ENCODE peak calls at places on chromosomes 4 and X, in six cellular contexts. R, T, C, B, J and I are unnamed samples.

GRCh38 chrX:75106772-75107171 is 49.3 kb downstream of the ABCB7 start:
- DNase-seq in C (no peak), T (no peak), R (no peak), J (no peak), B (no peak), I (no peak)

GRCh38 chr4:146243141-146243882 is 29.0 kb downstream of the REELD1 start:
- DNase-seq in C (no peak), J (no peak), R (peak; percentile 25), T (peak; percentile 21), B (peak; percentile 45), I (no peak)

GRCh38 chr4:8473198-8473919 is 32.8 kb downstream of the TRMT44 start:
- DNase-seq in C (peak; percentile 17), T (no peak), J (no peak), B (peak; percentile 42), R (no peak), I (no peak)

GRCh38 chr4:144734522-144734921 is 88.6 kb downstream of the HHIP start:
- DNase-seq in T (peak; percentile 57), J (no peak), R (no peak), C (peak; percentile 56), B (peak; percentile 59), I (no peak)

GRCh38 chrX:122546269-122546668 is 637.8 kb upstream of the GRIA3 start:
- DNase-seq in R (no peak), T (no peak), B (no peak), C (no peak), J (no peak), I (no peak)

GRCh38 chr4:70838400-70838971 is 1.2 kb downstream of the GRSF1 start:
- DNase-seq in T (no peak), B (peak; percentile 62), R (no peak), J (no peak), C (peak; percentile 49), I (no peak)

GRCh38 chrX:135432453-135432852 is 10.7 kb downstream of the SMIM10L2A start:
- DNase-seq in R (no peak), B (no peak), C (no peak), J (no peak), T (no peak), I (no peak)

GRCh38 chr4:156977435-156978160 is 6.0 kb upstream of the PDGFC start:
- DNase-seq in J (no peak), B (peak; percentile 94), T (no peak), C (peak; percentile 61), R (no peak), I (no peak)

GRCh38 chrX:101550825-101551767 is 749 bp downstream of the ARMCX1 start:
- DNase-seq in R (peak; percentile 54), J (no peak), T (no peak), C (peak; percentile 61), B (peak; percentile 73), I (peak; percentile 39)

GRCh38 chr4:80370635-80371034 is 35.1 kb downstream of the CFAP299 start:
- DNase-seq in T (no peak), R (no peak), J (no peak), B (no peak), C (no peak), I (no peak)

GRCh38 chrX:66015152-66015827 is 24.6 kb downstream of the VSIG4 start:
- DNase-seq in T (no peak), C (no peak), B (no peak), J (no peak), R (peak; percentile 18), I (no peak)

GRCh38 chr4:5045099-5045498 is 6.2 kb upstream of the STK32B start:
- DNase-seq in B (peak; percentile 10), J (no peak), R (no peak), C (peak; percentile 39), T (no peak), I (peak; percentile 44)

GRCh38 chr4:152063301-152064235 is 302.8 kb upstream of the GATB start:
- DNase-seq in R (no peak), T (peak; percentile 60), C (peak; percentile 8), B (peak; percentile 50), J (no peak), I (peak; percentile 12)

GRCh38 chr4:182904271-182904761 is 12.9 kb downstream of the DCTD start:
- DNase-seq in B (no peak), J (no peak), R (no peak), C (no peak), T (no peak), I (no peak)

GRCh38 chrX:19334945-19335626 is 8.6 kb upstream of the PDHA1 start:
- DNase-seq in R (no peak), B (no peak), J (peak; percentile 40), T (peak; percentile 55), C (no peak), I (peak; percentile 11)

GRCh38 chrX:110218591-110218990 is 99.3 kb downstream of the AMMECR1 start:
- DNase-seq in C (peak; percentile 40), J (no peak), T (no peak), B (peak; percentile 40), R (no peak), I (no peak)

GRCh38 chr4:182808673-182809416 is 108.3 kb downstream of the DCTD start:
- DNase-seq in R (no peak), J (no peak), C (no peak), T (peak; percentile 83), B (peak; percentile 25), I (no peak)

GRCh38 chr4:151921371-151921770 is 160.6 kb upstream of the GATB start:
- DNase-seq in T (peak; percentile 41), J (no peak), B (peak; percentile 59), C (no peak), R (no peak), I (no peak)

GRCh38 chrX:92249125-92249524 is 469.9 kb downstream of the PCDH11X start:
- DNase-seq in C (no peak), R (no peak), J (no peak), B (no peak), T (peak; percentile 18), I (no peak)

GRCh38 chr4:107862658-107863057 is 37.9 kb downstream of the SGMS2 start:
- DNase-seq in B (peak; percentile 55), J (peak; percentile 82), T (peak; percentile 92), C (no peak), R (no peak), I (peak; percentile 66)

GRCh38 chrX:150429577-150429976 is 66.5 kb downstream of the MAMLD1 start:
- DNase-seq in T (peak; percentile 74), B (peak; percentile 73), C (peak; percentile 69), J (no peak), R (no peak), I (no peak)

GRCh38 chr4:79964715-79965345 is 108.2 kb downstream of the ANTXR2 start:
- DNase-seq in J (no peak), R (no peak), C (no peak), T (no peak), B (no peak), I (no peak)

GRCh38 chr4:87053802-87054767 is 119.3 kb downstream of the AFF1 start:
- DNase-seq in T (no peak), C (no peak), R (no peak), J (no peak), B (no peak), I (no peak)

GRCh38 chr4:54571293-54571723 is 86.4 kb upstream of the KIT start:
- DNase-seq in T (no peak), C (no peak), B (no peak), J (no peak), R (no peak), I (no peak)

GRCh38 chr4:133498149-133498548 is 349.1 kb downstream of the PCDH10 start:
- DNase-seq in T (peak; percentile 58), B (no peak), J (no peak), C (no peak), R (no peak), I (no peak)

GRCh38 chr4:139609647-139610046 is 53.6 kb upstream of the SETD7 start:
- DNase-seq in B (peak; percentile 71), T (peak; percentile 42), R (no peak), J (no peak), C (peak; percentile 77), I (no peak)

GRCh38 chr4:1563768-1564485 is 120.2 kb downstream of the FAM53A start:
- DNase-seq in J (no peak), T (no peak), C (no peak), B (no peak), R (no peak), I (no peak)

GRCh38 chr4:145505945-145506344 is 24.3 kb downstream of the SMAD1 start:
- DNase-seq in T (no peak), R (no peak), J (no peak), B (no peak), C (no peak), I (no peak)

DNA sequence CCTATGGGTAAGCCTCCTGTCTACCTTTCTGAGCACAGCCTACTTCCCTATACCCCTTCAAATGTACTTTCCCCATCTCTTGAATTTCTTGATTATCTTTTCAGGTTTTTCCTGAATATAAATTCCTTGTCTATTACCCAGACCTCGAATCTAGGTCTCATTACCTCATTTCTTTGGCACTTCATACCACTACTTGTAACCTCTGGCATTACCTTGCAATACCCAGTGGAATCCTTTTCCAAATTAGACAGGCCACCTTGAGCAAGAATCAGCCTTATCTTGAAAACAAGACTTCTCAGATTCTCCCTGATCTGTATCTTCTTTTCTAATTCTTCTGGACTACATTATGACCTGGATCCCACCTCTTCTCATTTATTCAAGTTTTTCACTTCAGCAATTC is 275.4 kb upstream of the HS3ST1 start:
- DNase-seq in R (no peak), B (no peak), J (no peak), T (no peak), C (no peak), I (no peak)
- H3K9me3 ChIP-seq in R (no peaks in the 10 kb centered on the region), B (no peaks in the 10 kb centered on the region), J (no peaks in the 10 kb centered on the region), T (no peaks in the 10 kb centered on the region), C (no peaks in the 10 kb centered on the region), I (no peaks in the 10 kb centered on the region)

DNA sequence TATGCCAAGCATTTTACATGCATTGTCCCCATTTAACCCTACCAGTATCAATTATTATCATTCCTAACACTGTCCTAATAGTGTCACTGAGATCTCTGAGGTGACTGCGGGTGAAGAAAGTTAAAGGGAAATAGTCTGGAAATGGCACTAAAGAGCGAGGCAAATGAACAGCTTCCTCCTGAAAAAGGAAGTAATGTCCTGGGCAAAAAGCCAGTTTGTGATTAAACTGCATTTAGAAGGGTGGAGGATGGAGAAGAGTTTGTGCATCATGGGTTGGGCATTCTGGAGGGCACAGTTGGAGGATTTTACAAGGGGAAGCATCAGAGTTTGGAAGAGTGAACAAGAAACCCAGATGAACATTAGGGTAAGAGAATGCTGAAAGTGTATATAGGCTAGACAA is 60.5 kb upstream of the SLC25A4 start:
- DNase-seq in R (no peak), J (no peak), T (peak; percentile 36), B (peak; percentile 20), C (no peak), I (no peak)
- H3K9me3 ChIP-seq in R (no peaks in the 10 kb centered on the region), J (no peaks in the 10 kb centered on the region), T (no peaks in the 10 kb centered on the region), B (no peaks in the 10 kb centered on the region), C (no peaks in the 10 kb centered on the region), I (no peaks in the 10 kb centered on the region)

DNA sequence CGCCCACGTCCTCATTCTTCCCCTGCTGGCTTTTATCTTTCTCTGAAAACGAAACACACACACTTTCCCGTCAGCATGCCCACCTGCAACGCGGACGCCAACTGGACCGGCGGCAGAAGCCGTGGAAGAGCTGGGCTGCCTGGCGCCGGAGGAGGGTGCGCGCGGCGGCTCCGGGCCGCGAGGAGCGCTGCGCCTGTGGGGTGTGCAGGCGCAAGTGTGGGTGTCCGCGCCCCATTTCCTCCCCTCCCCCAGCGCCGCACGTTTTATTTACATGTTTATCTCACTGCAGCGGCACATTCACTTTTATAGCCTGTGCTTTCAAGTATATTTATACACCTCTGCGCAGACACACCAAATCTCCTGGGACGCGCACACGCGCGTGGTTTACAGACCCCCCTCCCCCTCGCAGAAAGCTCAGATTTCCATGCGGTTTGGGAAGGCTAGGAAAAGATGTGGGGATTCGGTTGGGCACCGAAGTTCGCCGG is 1.5 kb downstream of the PITX2 start:
- DNase-seq in B (no peak), C (no peak), R (no peak), T (no peak), J (no peak), I (no peak)
- H3K9me3 ChIP-seq in B (no peaks in the 10 kb centered on the region), C (no peaks in the 10 kb centered on the region), R (no peaks in the 10 kb centered on the region), T (no peaks in the 10 kb centered on the region), J (no peaks in the 10 kb centered on the region), I (peaks cover 2% of the 10 kb centered on the region)

GRCh38 chr4:105093975-105094374 is 52.7 kb upstream of the TET2 start:
- DNase-seq in C (no peak), B (no peak), T (no peak), J (no peak), R (no peak), I (no peak)
- H3K9me3 ChIP-seq in C (peaks cover 25% of the 10 kb centered on the region), B (peaks cover 4% of the 10 kb centered on the region), T (peaks cover 4% of the 10 kb centered on the region), J (no peaks in the 10 kb centered on the region), R (peaks cover 44% of the 10 kb centered on the region), I (no peaks in the 10 kb centered on the region)